ENCODE peak calls at places on chromosomes 6 and 20, in eight cellular contexts. Z is GM04504; O is activated CD4-positive, alpha-beta T cell treated with anti-CD3 and anti-CD28 coated beads, Interleukin-2, amount 50 U/mL, for 1 hour; F is T-helper 9 cell; L is naive thymus-derived CD4-positive, alpha-beta T cell; K is CD8-positive, alpha-beta memory T cell; U is naive B cell; H is HT1080. E is an unnamed sample.
A peak's percentile ranks its signal among the peaks of the same experiment; 100 is the strongest.

GRCh38 chr6:22886881-22887581 is 317.7 kb downstream of the HDGFL1 start:
- DNase-seq in Z (no peak), O (no peak), F (no peak), L (no peak), K (no peak), U (no peak), H (peak; percentile 42), E (peak; percentile 84)

GRCh38 chr6:54847799-54848597 is 1.4 kb downstream of the FAM83B start:
- DNase-seq in Z (peak; percentile 14), O (no peak), F (no peak), L (no peak), K (no peak), U (no peak), H (peak; percentile 73), E (peak; percentile 91)

GRCh38 chr20:54212226-54212625 is 4.3 kb downstream of the PFDN4 start:
- DNase-seq in Z (peak; percentile 29), O (no peak), F (no peak), L (no peak), K (no peak), U (no peak), H (peak; percentile 30), E (peak; percentile 33)

GRCh38 chr6:104281370-104281769 is 578.3 kb downstream of the HACE1 start:
- DNase-seq in Z (no peak), O (no peak), F (no peak), L (no peak), K (no peak), U (no peak), H (no peak), E (no peak)

GRCh38 chr6:152750694-152751093 is at the start of gene VIP:
- DNase-seq in Z (peak; percentile 8), O (no peak), F (no peak), L (no peak), K (no peak), U (no peak), H (peak; percentile 39), E (peak; percentile 48)

GRCh38 chr20:23541330-23541729 is 27.0 kb downstream of the CST9L start:
- DNase-seq in Z (no peak), O (no peak), F (no peak), L (no peak), K (no peak), U (no peak), H (peak; percentile 26), E (no peak)

GRCh38 chr6:126804255-126805064 is 314.0 kb upstream of the RSPO3 start:
- DNase-seq in Z (no peak), O (no peak), F (no peak), L (no peak), K (no peak), U (no peak), H (peak; percentile 61), E (peak; percentile 44)

GRCh38 chr20:50717974-50718761 is 13.2 kb upstream of the PARD6B start:
- DNase-seq in Z (no peak), O (no peak), F (no peak), L (no peak), K (no peak), U (no peak), H (no peak), E (no peak)

GRCh38 chr6:168563656-168564055 is 122.7 kb downstream of the SMOC2 start:
- DNase-seq in Z (no peak), O (no peak), F (no peak), L (no peak), K (no peak), U (no peak), H (no peak), E (no peak)

GRCh38 chr20:19336601-19337000 is 124.2 kb downstream of the SLC24A3 start:
- DNase-seq in Z (no peak), O (no peak), F (no peak), L (no peak), K (no peak), U (no peak), H (no peak), E (no peak)

GRCh38 chr20:17609978-17610377 is 40.1 kb downstream of the DSTN start:
- DNase-seq in Z (no peak), O (no peak), F (no peak), L (no peak), K (no peak), U (no peak), H (no peak), E (no peak)